ENCODE peak calls at places on chromosomes 7 and 10, in four cellular contexts. O is lower lobe of right lung, K is left ventricle myocardium inferior, H is lung. R is an unnamed sample.

GRCh38 chr7:119783799-119784198 is 489.2 kb upstream of the KCND2 start:
- DNase-seq in O (no peak), K (no peak), H (no peak), R (peak; percentile 24)

GRCh38 chr10:51879238-51879637 is 179.8 kb upstream of the CSTF2T start:
- DNase-seq in O (no peak), K (no peak), H (no peak), R (no peak)

GRCh38 chr10:102395677-102396197 is at the start of gene NFKB2:
- DNase-seq in O (no peak), K (no peak), H (no peak), R (peak; percentile 74)

GRCh38 chr7:129295015-129295423 is 70.2 kb downstream of the AHCYL2 start:
- DNase-seq in O (no peak), K (no peak), H (no peak), R (no peak)

GRCh38 chr10:17106991-17107390 is 22.6 kb downstream of the CUBN start:
- DNase-seq in O (no peak), K (no peak), H (no peak), R (no peak)

GRCh38 chr10:17010363-17011145 is 119.1 kb downstream of the CUBN start:
- DNase-seq in O (no peak), K (no peak), H (no peak), R (no peak)

GRCh38 chr7:115869811-115870210 is 160.8 kb downstream of the TFEC start:
- DNase-seq in O (no peak), K (no peak), H (no peak), R (no peak)

GRCh38 chr7:139750459-139751095 is 27.2 kb downstream of the HIPK2 start:
- DNase-seq in O (no peak), K (no peak), H (no peak), R (no peak)

GRCh38 chr10:28869606-28870201 is 192.4 kb downstream of the BAMBI start:
- DNase-seq in O (no peak), K (no peak), H (no peak), R (no peak)

GRCh38 chr7:142854505-142855400 is at the start of gene EPHB6:
- DNase-seq in O (peak; percentile 83), K (peak; percentile 86), H (peak; percentile 82), R (peak; percentile 95)

GRCh38 chr7:2757361-2757903 is 69.4 kb downstream of the AMZ1 start:
- DNase-seq in O (no peak), K (peak; percentile 44), H (no peak), R (peak; percentile 77)

GRCh38 chr7:44650772-44651171 is 44.3 kb downstream of the OGDH start:
- DNase-seq in O (no peak), K (peak; percentile 42), H (no peak), R (no peak)

GRCh38 chr10:26799342-26799741 is 61.4 kb downstream of the ABI1 start:
- DNase-seq in O (no peak), K (no peak), H (no peak), R (no peak)

GRCh38 chr10:29465384-29465783 is 169.4 kb downstream of the SVIL start:
- DNase-seq in O (no peak), K (no peak), H (no peak), R (no peak)

DNA sequence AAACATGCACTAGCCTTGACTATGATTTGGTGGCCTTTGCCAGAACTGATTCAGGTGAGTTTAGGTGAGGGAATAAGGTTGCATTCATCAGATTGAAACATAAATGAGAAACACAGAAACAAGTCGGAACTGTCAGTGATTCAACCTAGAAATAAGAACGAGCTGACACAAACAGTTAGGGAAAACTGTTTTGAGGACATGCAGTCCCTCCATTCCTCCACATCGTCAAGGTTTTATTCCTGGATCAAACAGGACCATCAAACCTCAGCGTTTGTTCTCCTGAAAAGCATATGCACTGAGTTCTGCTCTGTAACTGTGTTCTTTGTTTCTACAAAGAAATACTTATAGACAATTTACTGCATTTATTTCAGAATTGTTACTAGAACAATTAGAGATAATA is 1.7 kb downstream of the ZNF248 start:
- DNase-seq in O (no peak), K (no peak), H (no peak), R (no peak)
- H3K4me3 ChIP-seq in O (peak overlapping the region; percentile 96), K (peak overlapping the region; percentile 80), H (no peak overlapping the region), R (no peak overlapping the region)

GRCh38 chr10:74079028-74079913 is 71.4 kb downstream of the AP3M1 start:
- DNase-seq in O (no peak), K (no peak), H (no peak), R (no peak)

GRCh38 chr10:74076961-74077360 is 73.7 kb downstream of the AP3M1 start:
- DNase-seq in O (no peak), K (no peak), H (no peak), R (no peak)

GRCh38 chr10:74075906-74076305 is 74.7 kb downstream of the AP3M1 start:
- DNase-seq in O (no peak), K (no peak), H (no peak), R (no peak)

GRCh38 chr10:74078037-74078436 is 72.6 kb downstream of the AP3M1 start:
- DNase-seq in O (no peak), K (no peak), H (no peak), R (no peak)

DNA sequence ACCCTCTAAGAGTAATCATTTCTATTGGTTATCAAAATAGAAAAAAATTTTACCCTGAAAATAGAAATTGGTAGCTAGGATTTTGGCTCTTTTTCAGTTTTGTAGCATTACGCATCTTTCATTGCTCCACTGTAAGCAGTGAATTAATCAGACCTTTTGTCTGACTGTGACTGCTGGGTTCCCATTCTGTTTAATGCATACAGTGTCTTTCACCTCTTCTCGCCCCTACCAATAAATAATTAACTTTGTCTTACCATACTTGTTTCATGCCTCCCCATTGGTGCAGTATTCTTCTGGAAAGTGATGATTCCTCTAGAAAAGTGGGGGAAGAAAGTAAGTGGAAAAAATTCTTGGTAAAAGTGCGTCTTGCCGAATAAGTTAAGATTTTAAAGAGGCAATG is 73.2 kb downstream of the AP3M1 start:
- DNase-seq in O (no peak), K (no peak), H (no peak), R (no peak)
- H3K4me1 ChIP-seq in O (peaks cover 14% of the 10 kb centered on the region), K (peaks cover 74% of the 10 kb centered on the region), H (peaks cover 30% of the 10 kb centered on the region), R (peaks cover 12% of the 10 kb centered on the region)

DNA sequence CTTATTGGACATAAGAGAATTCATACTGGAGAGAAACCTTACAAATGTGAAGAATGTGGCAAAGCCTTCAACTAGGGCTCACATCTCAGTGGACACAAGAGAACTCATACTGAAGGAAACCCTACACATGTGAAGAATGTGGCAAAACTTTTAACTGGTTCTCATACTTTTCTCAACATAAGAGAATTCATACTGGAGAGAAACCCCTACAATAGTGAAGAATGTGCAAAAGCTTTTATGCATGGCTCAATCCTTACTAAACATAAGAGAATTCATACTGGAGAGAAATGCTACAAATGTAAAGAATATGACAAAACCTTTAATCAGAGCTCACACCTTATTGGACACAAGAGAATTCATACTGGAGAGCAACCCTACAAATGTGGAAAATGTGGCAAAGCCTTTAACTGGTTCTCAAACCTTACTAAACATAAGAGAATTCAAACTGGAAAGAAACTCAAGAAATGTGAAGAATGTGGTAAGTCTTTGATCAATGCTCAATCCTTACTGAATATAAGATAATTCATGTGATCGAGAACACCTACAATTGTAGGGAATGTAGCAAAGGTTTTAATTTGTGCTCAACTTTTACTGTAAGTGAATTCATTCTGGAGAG is 121.8 kb upstream of the ZNF722 start:
- DNase-seq in O (no peak), K (no peak), H (no peak), R (no peak)
- H3K9me3 ChIP-seq in O (peaks cover 94% of the 10 kb centered on the region), K (peaks cover 100% of the 10 kb centered on the region), H (peaks cover 14% of the 10 kb centered on the region), R (peaks cover 10% of the 10 kb centered on the region)

DNA sequence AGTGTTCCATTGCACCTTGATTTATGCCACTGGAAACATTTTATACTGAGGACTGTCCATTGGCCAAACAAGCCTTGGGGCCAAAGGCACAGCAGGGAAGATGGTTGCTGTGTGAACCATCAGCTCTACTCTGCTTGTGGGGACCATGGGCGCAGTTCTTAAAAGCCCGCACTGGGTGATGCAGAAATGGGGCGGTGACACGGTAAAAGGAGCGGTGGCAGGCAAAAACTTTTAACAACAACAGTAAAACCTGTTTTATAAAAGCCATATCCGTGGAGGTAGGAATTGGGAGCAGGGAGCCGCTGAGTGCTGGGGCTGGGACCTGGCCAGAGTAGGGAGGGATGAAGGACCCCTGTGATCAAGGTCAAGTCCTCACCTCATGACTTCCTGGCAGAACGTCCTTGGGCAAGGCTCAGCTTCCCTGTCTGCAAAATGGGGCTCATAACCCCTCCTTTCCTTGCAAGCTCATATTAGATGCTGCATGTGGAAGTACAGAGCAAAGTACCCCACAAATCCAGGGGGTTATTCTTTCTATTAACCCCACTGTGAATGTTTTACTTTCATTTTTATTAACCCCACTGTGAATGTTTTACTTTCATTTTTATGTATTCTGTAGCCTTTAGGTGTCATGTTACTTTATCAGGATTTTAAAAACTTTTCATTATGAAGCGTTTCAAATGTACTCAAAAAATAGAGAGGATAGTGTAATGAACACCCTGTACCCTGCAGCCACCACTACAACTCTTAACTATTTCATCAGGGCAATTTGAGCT is 78.3 kb downstream of the GRK5 start:
- DNase-seq in O (no peak), K (no peak), H (no peak), R (no peak)
- H3K4me3 ChIP-seq in O (no peak overlapping the region), K (peak overlapping the region; percentile 3), H (no peak overlapping the region), R (no peak overlapping the region)

GRCh38 chr7:75969704-75970498 is 24.5 kb downstream of the TMEM120A start:
- DNase-seq in O (no peak), K (no peak), H (no peak), R (no peak)
- H3K4me1 ChIP-seq in O (peaks cover 52% of the 10 kb centered on the region), K (peaks cover 82% of the 10 kb centered on the region), H (peaks cover 10% of the 10 kb centered on the region), R (no peaks in the 10 kb centered on the region)

GRCh38 chr7:135181929-135182678 is 11.6 kb upstream of the CYREN start:
- DNase-seq in O (no peak), K (no peak), H (no peak), R (peak; percentile 33)
- H3K9me3 ChIP-seq in O (peaks cover 32% of the 10 kb centered on the region), K (peaks cover 38% of the 10 kb centered on the region), H (peaks cover 16% of the 10 kb centered on the region), R (peaks cover 12% of the 10 kb centered on the region)

R was measured in aorta.